ENCODE peak calls at places on chromosomes 7 and 10, in seven cellular contexts. P, S, G, C, M, E and Y are unnamed samples.
A peak's percentile ranks its signal among the peaks of the same experiment; 100 is the strongest.

GRCh38 chr7:44269417-44269816 is 56.0 kb downstream of the CAMK2B start:
- DNase-seq in P (no peak), S (no peak), G (no peak), C (no peak), M (no peak), E (no peak), Y (no peak)

GRCh38 chr7:130228840-130229239 is 21.2 kb downstream of the SSMEM1 start:
- DNase-seq in P (no peak), S (no peak), G (no peak), C (no peak), M (no peak), E (no peak), Y (no peak)

GRCh38 chr10:36496728-36497127 is 628.7 kb upstream of the ANKRD30A start:
- DNase-seq in P (no peak), S (no peak), G (no peak), C (no peak), M (no peak), E (no peak), Y (no peak)

GRCh38 chr10:5832946-5833345 is 19.7 kb upstream of the GDI2 start:
- DNase-seq in P (no peak), S (no peak), G (no peak), C (peak; percentile 85), M (no peak), E (no peak), Y (no peak)

GRCh38 chr7:28957064-28957821 is 887 bp downstream of the TRIL start:
- DNase-seq in P (no peak), S (peak; percentile 52), G (no peak), C (no peak), M (peak; percentile 12), E (no peak), Y (peak; percentile 50)

GRCh38 chr10:125080984-125081383 is 79.4 kb downstream of the CTBP2 start:
- DNase-seq in P (no peak), S (no peak), G (no peak), C (no peak), M (no peak), E (no peak), Y (no peak)

GRCh38 chr10:77416327-77417135 is 221.1 kb downstream of the KCNMA1 start:
- DNase-seq in P (no peak), S (no peak), G (no peak), C (no peak), M (peak; percentile 70), E (no peak), Y (no peak)

GRCh38 chr10:124376411-124376810 is 42.3 kb downstream of the OAT start:
- DNase-seq in P (no peak), S (no peak), G (no peak), C (no peak), M (no peak), E (no peak), Y (no peak)

GRCh38 chr7:47988496-47989386 is 9.3 kb upstream of the HUS1 start:
- DNase-seq in P (no peak), S (no peak), G (no peak), C (no peak), M (no peak), E (no peak), Y (no peak)

GRCh38 chr7:20519641-20520040 is 95.8 kb upstream of the ABCB5 start:
- DNase-seq in P (no peak), S (no peak), G (no peak), C (no peak), M (no peak), E (no peak), Y (no peak)

GRCh38 chr10:13672505-13672904 is 85.7 kb downstream of the PRPF18 start:
- DNase-seq in P (no peak), S (no peak), G (no peak), C (no peak), M (no peak), E (no peak), Y (no peak)

GRCh38 chr10:101297901-101298451 is 56.0 kb upstream of the BTRC start:
- DNase-seq in P (peak; percentile 37), S (peak; percentile 72), G (peak; percentile 60), C (peak; percentile 72), M (peak; percentile 65), E (peak; percentile 48), Y (peak; percentile 38)

GRCh38 chr10:84783386-84783785 is 455.0 kb downstream of the CCSER2 start:
- DNase-seq in P (no peak), S (no peak), G (no peak), C (no peak), M (peak; percentile 28), E (no peak), Y (no peak)

GRCh38 chr10:31947144-31947926 is 18.7 kb upstream of the ARHGAP12 start:
- DNase-seq in P (peak; percentile 50), S (no peak), G (no peak), C (no peak), M (peak; percentile 64), E (no peak), Y (peak; percentile 69)

GRCh38 chr10:48551796-48552591 is 52.9 kb downstream of the ARHGAP22 start:
- DNase-seq in P (peak; percentile 30), S (no peak), G (no peak), C (no peak), M (peak; percentile 42), E (no peak), Y (no peak)

GRCh38 chr10:96496281-96496925 is 17.3 kb downstream of the TLL2 start:
- DNase-seq in P (no peak), S (no peak), G (no peak), C (no peak), M (no peak), E (no peak), Y (no peak)

DNA sequence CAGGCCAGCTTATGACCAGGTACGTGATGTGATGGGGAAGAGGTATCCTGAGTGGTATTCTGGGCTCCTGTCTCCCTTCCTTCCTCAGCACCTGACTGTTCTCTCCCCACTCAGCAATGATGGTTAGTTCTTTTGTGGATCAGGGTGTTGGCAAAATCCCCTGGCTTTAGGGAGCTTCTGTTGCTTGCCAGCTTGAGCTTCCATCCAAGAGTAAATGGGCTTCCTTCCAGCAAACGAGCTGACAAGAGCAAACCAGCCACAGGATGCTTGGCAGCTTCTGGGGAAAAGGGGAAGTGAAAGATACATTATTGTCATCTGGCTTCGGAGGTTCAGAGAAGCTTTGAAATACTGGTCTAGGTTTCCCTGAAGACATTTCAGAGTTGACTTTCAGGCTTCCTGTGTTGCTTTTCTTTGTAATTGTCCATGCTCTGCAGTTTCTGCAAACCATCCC is 5.2 kb downstream of the DUSP5 start:
- DNase-seq in P (peak; percentile 48), S (no peak), G (no peak), C (no peak), M (peak; percentile 67), E (no peak), Y (peak; percentile 68)
- H3K4me1 ChIP-seq in P (peaks cover 48% of the 10 kb centered on the region), S (peaks cover 93% of the 10 kb centered on the region), G (peaks cover 80% of the 10 kb centered on the region), C (peaks cover 73% of the 10 kb centered on the region), M (peaks cover 48% of the 10 kb centered on the region), E (peaks cover 71% of the 10 kb centered on the region), Y (no peaks in the 10 kb centered on the region)

GRCh38 chr10:122030200-122030552 is 41.2 kb downstream of the TACC2 start:
- DNase-seq in P (no peak), S (no peak), G (no peak), C (no peak), M (no peak), E (no peak), Y (no peak)
- H3K27ac ChIP-seq in P (peak overlapping the region; percentile 16), S (peak overlapping the region; percentile 14), G (no peak overlapping the region), C (no peak overlapping the region), M (no peak overlapping the region), E (no peak overlapping the region), Y (no peak overlapping the region)

GRCh38 chr10:35422236-35422635 is 85.9 kb downstream of the CCNY start:
- DNase-seq in P (no peak), S (no peak), G (no peak), C (no peak), M (no peak), E (no peak), Y (peak; percentile 23)
- H3K4me1 ChIP-seq in P (peaks cover 80% of the 10 kb centered on the region), S (peaks cover 75% of the 10 kb centered on the region), G (peaks cover 11% of the 10 kb centered on the region), C (peaks cover 89% of the 10 kb centered on the region), M (peaks cover 45% of the 10 kb centered on the region), E (peaks cover 12% of the 10 kb centered on the region), Y (peaks cover 17% of the 10 kb centered on the region)

GRCh38 chr7:920351-921070 is 34.0 kb downstream of the ADAP1 start:
- DNase-seq in P (peak; percentile 9), S (peak; percentile 41), G (no peak), C (peak; percentile 23), M (peak; percentile 1), E (no peak), Y (peak; percentile 9)

GRCh38 chr7:921071-921461 is 33.4 kb downstream of the ADAP1 start:
- DNase-seq in P (peak; percentile 14), S (peak; percentile 36), G (no peak), C (peak; percentile 17), M (no peak), E (no peak), Y (no peak)

GRCh38 chr7:918441-919113 is 35.9 kb downstream of the ADAP1 start:
- DNase-seq in P (peak; percentile 12), S (peak; percentile 32), G (no peak), C (no peak), M (no peak), E (no peak), Y (peak; percentile 8)

GRCh38 chr7:919114-919442 is 35.4 kb downstream of the ADAP1 start:
- DNase-seq in P (peak; percentile 19), S (peak; percentile 28), G (no peak), C (no peak), M (no peak), E (no peak), Y (peak; percentile 11)

DNA sequence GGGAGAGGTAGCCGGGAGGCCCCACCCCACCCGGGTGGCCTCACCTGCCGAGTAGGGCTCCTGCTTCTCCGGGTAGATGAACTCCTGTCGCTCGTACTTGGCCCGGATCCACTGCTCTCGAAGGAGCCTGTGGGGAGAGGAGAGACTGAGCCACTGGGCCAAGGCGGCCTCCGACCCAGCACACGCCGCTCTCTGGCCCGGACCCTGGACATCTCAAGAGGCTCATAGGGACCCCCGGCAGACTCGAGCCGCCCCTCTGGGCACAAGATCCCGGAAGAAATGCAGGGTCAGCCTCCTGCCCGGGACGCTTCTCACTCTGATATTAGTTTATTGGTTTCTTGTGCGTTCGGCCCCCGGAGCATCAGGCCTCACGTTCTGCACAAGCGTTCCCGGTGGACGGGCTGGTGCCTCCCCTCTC is 34.5 kb downstream of the ADAP1 start:
- DNase-seq in P (peak; percentile 15), S (peak; percentile 40), G (no peak), C (peak; percentile 24), M (peak; percentile 1), E (no peak), Y (peak; percentile 11)
- H3K27ac ChIP-seq in P (no peak overlapping the region), S (no peak overlapping the region), G (no peak overlapping the region), C (no peak overlapping the region), M (no peak overlapping the region), E (no peak overlapping the region), Y (no peak overlapping the region)